ENCODE peak calls at places on chromosome 1, in four cellular contexts. One of them, this sample, is unnamed.

GRCh38 chr1:201721131-201722049 is 107.6 kb upstream of the IPO9 start:
- DNase-seq in EL: peak; percentile 82
- DNase-seq in ovary: no peak
- DNase-seq in left colon: no peak
- DNase-seq in this sample: no peak

GRCh38 chr1:10851024-10852013 is 54.9 kb upstream of the CASZ1 start:
- DNase-seq in left colon: no peak
- DNase-seq in ovary: no peak
- DNase-seq in EL: no peak
- DNase-seq in this sample: no peak

GRCh38 chr1:27569088-27569459 is 34.9 kb downstream of the AHDC1 start:
- DNase-seq in EL: peak; percentile 35
- DNase-seq in ovary: no peak
- DNase-seq in left colon: no peak
- DNase-seq in this sample: peak; percentile 49

GRCh38 chr1:156475568-156476500 is 24.7 kb downstream of the MEF2D start:
- DNase-seq in EL: peak; percentile 45
- DNase-seq in ovary: peak; percentile 95
- DNase-seq in left colon: no peak
- DNase-seq in this sample: peak; percentile 75

GRCh38 chr1:6096243-6097116 is 50.8 kb downstream of the KCNAB2 start:
- DNase-seq in EL: no peak
- DNase-seq in ovary: no peak
- DNase-seq in left colon: no peak
- DNase-seq in this sample: no peak

GRCh38 chr1:67427947-67428346 is 2.3 kb downstream of the SERBP1 start:
- DNase-seq in left colon: no peak
- DNase-seq in EL: no peak
- DNase-seq in ovary: no peak
- DNase-seq in this sample: no peak

GRCh38 chr1:2980073-2980791 is 41.0 kb upstream of the ACTRT2 start:
- DNase-seq in left colon: no peak
- DNase-seq in ovary: peak; percentile 3
- DNase-seq in EL: no peak
- DNase-seq in this sample: peak; percentile 1

GRCh38 chr1:101037316-101037715 is 11.7 kb upstream of the DPH5 start:
- DNase-seq in EL: no peak
- DNase-seq in ovary: no peak
- DNase-seq in left colon: no peak
- DNase-seq in this sample: no peak

GRCh38 chr1:226915672-226915995 is 24.5 kb upstream of the COQ8A start:
- DNase-seq in ovary: no peak
- DNase-seq in EL: no peak
- DNase-seq in left colon: no peak
- DNase-seq in this sample: no peak

GRCh38 chr1:16984717-16985116 is 4.3 kb upstream of the MFAP2 start:
- DNase-seq in ovary: peak; percentile 89
- DNase-seq in EL: peak; percentile 94
- DNase-seq in left colon: no peak
- DNase-seq in this sample: peak; percentile 40

GRCh38 chr1:208090776-208091291 is 153.3 kb downstream of the PLXNA2 start:
- DNase-seq in ovary: no peak
- DNase-seq in EL: no peak
- DNase-seq in left colon: no peak
- DNase-seq in this sample: no peak

GRCh38 chr1:1921901-1922753 is 3.0 kb upstream of the TMEM52 start:
- DNase-seq in ovary: no peak
- DNase-seq in left colon: no peak
- DNase-seq in EL: no peak
- DNase-seq in this sample: no peak